ENCODE peak calls at places on chromosomes 2 and 18, in ten cellular contexts. H is cardiac muscle cell; I is neural progenitor cell; R is neuronal stem cell; K is GM23338; P is CD8-positive, alpha-beta T cell; Q is left ventricle myocardium inferior; C is mesendoderm; V is left lung; J is tibial nerve. T is an unnamed sample. For H3K36me3 and H3K4me1, the result is how much of the 10 kb centered on the place peaks cover.

GRCh38 chr2:100262555-100263320 is 59.6 kb downstream of the LONRF2 start:
- DNase-seq in K (peak), Q (peak), H (peak), P (peak), I (peak), J (peak), R (peak), C (peak), V (no peak), T (peak)

GRCh38 chr2:120343433-120344105 is 2.4 kb upstream of the INHBB start:
- DNase-seq in J (peak), H (peak), Q (peak), R (peak), K (peak), I (peak), C (peak), V (peak), P (peak), T (peak)

GRCh38 chr2:109287838-109288237 is 158.8 kb downstream of the SH3RF3 start:
- DNase-seq in J (no peak), H (no peak), C (no peak), R (no peak), P (no peak), Q (no peak), I (no peak), K (no peak), V (no peak), T (no peak)

GRCh38 chr2:100754951-100755350 is 65.0 kb upstream of the NPAS2 start:
- DNase-seq in K (no peak), J (no peak), Q (no peak), V (no peak), H (peak), C (no peak), I (no peak), R (no peak), P (no peak), T (no peak)

GRCh38 chr2:10514743-10515142 is 66.6 kb upstream of the ODC1 start:
- DNase-seq in R (no peak), K (no peak), H (peak), V (no peak), P (peak), Q (no peak), J (no peak), C (peak), I (no peak), T (no peak)

GRCh38 chr2:169363570-169364150 is 1.3 kb upstream of the LRP2 start:
- DNase-seq in Q (no peak), V (peak), R (peak), P (peak), I (peak), K (peak), J (no peak), C (peak), H (peak), T (peak)

GRCh38 chr2:27891820-27892105 is 1.2 kb downstream of the BABAM2 start:
- DNase-seq in Q (no peak), I (no peak), K (no peak), V (no peak), H (peak), P (no peak), J (no peak), R (no peak), C (no peak), T (peak)

GRCh38 chr2:236568068-236568921 is 1.3 kb upstream of the ACKR3 start:
- DNase-seq in I (peak), J (no peak), R (no peak), K (peak), H (peak), C (peak), V (peak), P (peak), Q (peak), T (peak)

GRCh38 chr2:189337648-189338047 is 103.6 kb upstream of the WDR75 start:
- DNase-seq in P (no peak), I (no peak), C (no peak), Q (no peak), V (no peak), K (no peak), H (peak), J (no peak), R (no peak), T (no peak)

GRCh38 chr18:45652703-45653490 is 37.6 kb downstream of the SLC14A2 start:
- DNase-seq in H (no peak), R (no peak), V (no peak), K (no peak), Q (no peak), C (no peak), I (no peak), P (no peak), J (no peak), T (no peak)

GRCh38 chr2:62263076-62263475 is 67.2 kb downstream of the B3GNT2 start:
- DNase-seq in Q (no peak), R (no peak), C (no peak), H (no peak), J (no peak), I (no peak), V (no peak), K (no peak), P (no peak), T (no peak)

GRCh38 chr2:241956521-241957110 is 87.1 kb downstream of the RTP5 start:
- DNase-seq in R (no peak), J (no peak), K (no peak), I (no peak), V (no peak), H (no peak), Q (no peak), P (no peak), C (no peak), T (no peak)

GRCh38 chr2:96273763-96274162 is 7.7 kb downstream of the CIAO1 start:
- DNase-seq in C (no peak), R (no peak), Q (no peak), I (no peak), P (no peak), H (no peak), V (no peak), J (no peak), K (no peak), T (no peak)

GRCh38 chr2:96274355-96275056 is 8.5 kb downstream of the CIAO1 start:
- DNase-seq in R (no peak), K (no peak), Q (no peak), V (no peak), H (no peak), J (no peak), C (no peak), P (no peak), I (no peak), T (no peak)

GRCh38 chr2:96276787-96277499 is 10.9 kb downstream of the CIAO1 start:
- DNase-seq in R (no peak), H (no peak), P (no peak), K (no peak), Q (no peak), I (no peak), C (no peak), V (no peak), J (no peak), T (no peak)

GRCh38 chr2:96267159-96267971 is 1.3 kb downstream of the CIAO1 start:
- DNase-seq in K (peak), C (peak), P (peak), H (peak), Q (no peak), J (no peak), R (no peak), V (peak), I (peak), T (peak)

DNA sequence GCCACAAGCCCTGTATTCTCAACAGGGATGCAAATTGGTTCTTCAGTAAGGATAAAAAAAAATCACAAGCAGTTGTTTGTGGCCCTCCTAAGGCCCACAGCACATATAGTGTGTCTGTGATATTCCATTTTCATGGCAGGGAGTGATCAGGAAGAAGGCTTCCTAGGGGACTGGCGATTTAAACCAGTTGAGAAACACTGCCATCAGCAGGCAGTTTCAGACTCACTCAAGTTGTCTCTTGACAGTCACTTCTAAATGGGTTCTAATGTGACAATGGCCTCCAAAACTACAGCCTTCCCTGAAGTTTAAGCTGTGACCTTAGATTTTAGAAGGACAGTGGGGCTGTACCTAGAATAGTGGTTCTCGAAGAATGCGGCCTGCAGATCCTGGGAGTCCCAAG is 6.0 kb downstream of the CIAO1 start:
- DNase-seq in P (no peak), R (no peak), C (no peak), K (no peak), Q (no peak), J (no peak), V (no peak), H (no peak), I (no peak), T (no peak)
- H3K36me3 ChIP-seq in P (under half), R (half or more), C (under half), K (under half), Q (half or more), J (under half), V (under half), H (half or more), I (under half), T (half or more)

GRCh38 chr2:70732736-70733427 is 35.1 kb downstream of the ADD2 start:
- DNase-seq in P (no peak), J (no peak), K (peak), C (no peak), H (no peak), Q (no peak), I (no peak), R (no peak), V (no peak), T (no peak)
- H3K27ac ChIP-seq in P (no peak), J (no peak), K (peak), C (no peak), H (no peak), Q (no peak), I (peak), R (no peak), V (no peak), T (no peak)

DNA sequence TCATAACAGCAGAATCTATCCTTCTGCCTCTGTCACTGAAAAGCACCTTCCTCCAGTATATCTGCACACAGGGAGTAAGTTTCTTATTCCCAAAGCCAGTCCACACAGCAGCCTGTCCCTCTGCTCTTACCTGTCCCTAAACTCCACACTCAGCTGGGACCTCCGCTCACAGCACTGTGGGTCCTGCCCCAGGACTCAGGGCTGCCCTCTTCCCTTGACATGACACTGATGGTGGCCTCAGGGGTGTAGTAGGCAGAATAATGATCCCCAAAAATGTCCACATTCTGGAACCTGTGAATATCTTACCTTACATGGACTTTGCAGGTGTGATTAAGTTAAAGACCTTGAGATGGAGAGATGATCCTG is 39.7 kb upstream of the EML4 start:
- DNase-seq in C (no peak), V (no peak), P (no peak), Q (no peak), I (no peak), K (no peak), J (no peak), H (no peak), R (no peak), T (no peak)
- H3K4me1 ChIP-seq in C (under half), V (under half), P (half or more), Q (under half), I (under half), K (under half), J (under half), H (under half), R (under half), T (half or more)

DNA sequence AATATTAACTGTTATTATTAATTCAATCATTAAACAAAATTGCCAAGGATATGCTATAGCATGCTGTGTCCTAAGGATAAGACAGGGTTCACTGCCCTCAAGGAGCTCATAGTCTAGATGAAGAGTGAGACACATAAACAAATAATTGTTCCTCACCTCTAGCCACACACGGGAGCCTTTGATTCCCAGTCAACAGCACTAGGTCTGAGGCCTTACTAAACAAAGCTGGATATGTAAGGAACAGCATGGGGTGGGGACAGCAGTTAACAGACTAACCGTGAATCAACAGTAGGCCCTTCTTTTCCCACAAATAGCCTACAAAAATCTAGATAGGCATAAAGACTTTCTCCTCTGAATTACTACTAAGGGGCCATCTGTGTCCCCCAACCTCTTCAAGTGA is 29.7 kb upstream of the IHH start:
- DNase-seq in R (no peak), C (no peak), V (no peak), K (no peak), P (no peak), I (no peak), H (no peak), Q (no peak), J (no peak), T (no peak)
- H3K36me3 ChIP-seq in R (under half), C (under half), V (under half), K (under half), P (under half), I (under half), H (under half), Q (under half), J (under half), T (under half)

DNA sequence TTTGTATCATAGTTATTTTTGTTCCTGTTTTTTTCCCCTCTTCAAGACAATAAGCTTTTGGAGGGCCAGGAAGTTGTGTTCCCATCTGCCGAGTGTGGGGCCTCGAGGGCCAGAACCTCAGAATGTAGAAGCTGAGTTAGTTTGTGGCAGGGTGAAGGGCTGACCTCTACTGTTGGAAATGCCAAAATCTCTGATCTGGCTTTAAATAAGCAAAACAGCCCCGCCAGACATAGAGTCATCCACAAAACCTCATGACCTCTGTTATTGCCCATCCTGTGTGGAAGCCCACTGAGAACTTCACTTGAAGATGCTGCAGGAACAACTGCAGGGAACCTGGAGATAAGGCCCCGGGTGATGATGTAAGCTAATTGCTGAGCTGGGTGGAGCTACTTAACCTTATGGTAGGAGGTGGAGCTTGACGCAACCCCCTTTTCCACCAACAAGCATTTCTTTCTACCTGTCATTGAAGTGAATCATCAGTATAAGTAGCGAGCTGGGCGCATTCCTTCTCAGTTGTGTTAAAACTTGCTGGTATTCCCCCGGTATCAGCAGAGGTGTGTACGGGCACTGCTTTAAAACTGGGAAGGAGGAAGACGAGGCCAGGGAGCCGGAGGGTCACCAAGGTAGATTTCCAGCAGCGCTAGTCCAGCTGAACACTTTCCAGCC is 177.2 kb downstream of the NEDD4L start:
- DNase-seq in V (no peak), J (no peak), H (peak), R (no peak), K (peak), C (peak), P (no peak), I (no peak), Q (no peak), T (no peak)
- H3K27ac ChIP-seq in V (peak), J (no peak), H (no peak), R (no peak), K (peak), C (no peak), P (no peak), I (no peak), Q (no peak), T (no peak)

GRCh38 chr2:144515694-144516416 is 4.1 kb downstream of the ZEB2 start:
- DNase-seq in J (no peak), P (peak), C (no peak), K (peak), I (peak), Q (peak), R (no peak), V (peak), H (peak), T (peak)
- H3K4me1 ChIP-seq in J (under half), P (under half), C (under half), K (half or more), I (under half), Q (half or more), R (half or more), V (under half), H (under half), T (under half)

GRCh38 chr2:9416962-9417316 is 6.4 kb downstream of the ITGB1BP1 start:
- DNase-seq in K (peak), P (no peak), J (no peak), I (no peak), H (no peak), V (no peak), C (no peak), R (no peak), Q (no peak), T (no peak)
- H3K36me3 ChIP-seq in K (under half), P (under half), J (under half), I (under half), H (under half), V (under half), C (under half), R (under half), Q (under half), T (under half)

DNA sequence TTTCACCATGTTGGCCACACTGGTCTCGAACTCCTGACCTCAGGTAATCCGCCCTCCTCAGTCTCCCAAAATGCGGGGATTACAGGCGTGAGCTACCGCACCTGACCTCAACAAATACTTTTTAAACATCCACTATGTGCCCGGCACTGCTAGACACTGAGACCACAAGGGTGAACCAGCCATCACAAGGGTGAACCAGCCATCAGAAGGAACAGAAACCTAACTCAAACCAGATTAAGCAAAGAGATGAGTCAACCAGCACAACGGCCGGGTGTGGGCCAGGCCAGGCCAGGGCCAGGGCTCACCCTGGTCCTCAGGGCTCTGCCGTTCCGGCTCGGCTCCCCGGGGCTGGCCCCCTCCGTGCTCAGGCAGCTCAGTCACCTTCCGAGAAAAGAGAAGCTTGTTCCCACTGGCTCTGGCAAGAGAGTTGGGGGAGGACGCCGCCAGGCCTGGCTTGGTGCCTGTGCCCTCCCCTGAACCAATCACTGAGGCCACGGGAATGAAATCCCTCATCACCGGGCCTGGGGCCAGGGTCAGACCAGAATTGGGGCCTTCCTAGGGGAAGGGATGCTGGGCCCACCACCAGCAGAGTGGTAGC is 4.4 kb downstream of the TEX44 start:
- DNase-seq in H (peak), J (no peak), Q (peak), C (no peak), I (no peak), P (no peak), R (no peak), K (no peak), V (no peak), T (no peak)
- H3K27ac ChIP-seq in H (no peak), J (peak), Q (no peak), C (no peak), I (no peak), P (no peak), R (no peak), K (no peak), V (no peak), T (no peak)